ENCODE peak calls at places on chromosome 20, in five cellular contexts. S, X, Q, J and V are unnamed samples.

GRCh38 chr20:34558320-34559202 is at the start of gene MAP1LC3A:
- DNase-seq in S (peak), X (peak), Q (peak), J (peak), V (peak)

GRCh38 chr20:50592282-50593004 is 82.3 kb downstream of the PTPN1 start:
- DNase-seq in S (no peak), X (no peak), Q (no peak), J (no peak), V (no peak)

GRCh38 chr20:53412600-53413187 is 180.9 kb downstream of the ZNF217 start:
- DNase-seq in S (no peak), X (no peak), Q (no peak), J (no peak), V (no peak)

GRCh38 chr20:44066645-44067606 is 120.1 kb downstream of the JPH2 start:
- DNase-seq in S (no peak), X (no peak), Q (no peak), J (no peak), V (no peak)

GRCh38 chr20:24136659-24137246 is 148.2 kb upstream of the GGTLC1 start:
- DNase-seq in S (no peak), X (no peak), Q (no peak), J (no peak), V (no peak)

GRCh38 chr20:13567663-13568062 is 71.1 kb downstream of the TASP1 start:
- DNase-seq in S (no peak), X (peak), Q (no peak), J (no peak), V (no peak)

GRCh38 chr20:24027229-24027628 is 38.6 kb upstream of the GGTLC1 start:
- DNase-seq in S (no peak), X (peak), Q (no peak), J (peak), V (peak)

GRCh38 chr20:17935761-17936160 is 32.8 kb downstream of the SNX5 start:
- DNase-seq in S (no peak), X (peak), Q (no peak), J (no peak), V (no peak)

GRCh38 chr20:33415948-33416347 is 14.6 kb upstream of the CDK5RAP1 start:
- DNase-seq in S (no peak), X (peak), Q (no peak), J (no peak), V (no peak)

GRCh38 chr20:49818810-49819209 is 6.2 kb downstream of the SLC9A8 start:
- DNase-seq in S (no peak), X (no peak), Q (no peak), J (no peak), V (no peak)

GRCh38 chr20:6184086-6184485 is 61.3 kb upstream of the FERMT1 start:
- DNase-seq in S (no peak), X (no peak), Q (no peak), J (no peak), V (no peak)
- TF ChIP-seq CTCF in S (no peak), X (peak), Q (no peak), J (no peak), V (peak)

DNA sequence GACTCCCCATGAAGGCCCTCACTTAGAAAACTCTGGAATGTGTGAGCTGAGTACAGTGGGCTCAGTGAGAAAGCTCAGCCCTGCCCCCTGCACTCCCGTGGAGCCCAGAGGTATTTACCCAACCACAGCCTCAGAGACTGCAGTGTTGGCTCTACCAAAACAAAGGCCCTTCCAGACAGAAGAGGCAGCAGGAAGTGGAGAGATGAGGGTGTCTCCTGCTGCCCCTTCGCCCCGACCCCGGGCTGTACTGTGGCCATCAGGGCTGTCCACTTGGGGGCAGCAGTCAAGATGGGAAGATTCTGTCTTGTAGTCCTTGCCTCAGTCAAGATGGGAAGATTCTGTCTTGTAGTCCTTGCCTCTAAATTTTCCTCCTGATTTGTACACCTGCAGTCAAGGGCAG is 341.3 kb downstream of the TAF4 start:
- DNase-seq in S (no peak), X (no peak), Q (no peak), J (no peak), V (no peak)
- TF ChIP-seq CTCF in S (peak), X (no peak), Q (no peak), J (no peak), V (peak)

DNA sequence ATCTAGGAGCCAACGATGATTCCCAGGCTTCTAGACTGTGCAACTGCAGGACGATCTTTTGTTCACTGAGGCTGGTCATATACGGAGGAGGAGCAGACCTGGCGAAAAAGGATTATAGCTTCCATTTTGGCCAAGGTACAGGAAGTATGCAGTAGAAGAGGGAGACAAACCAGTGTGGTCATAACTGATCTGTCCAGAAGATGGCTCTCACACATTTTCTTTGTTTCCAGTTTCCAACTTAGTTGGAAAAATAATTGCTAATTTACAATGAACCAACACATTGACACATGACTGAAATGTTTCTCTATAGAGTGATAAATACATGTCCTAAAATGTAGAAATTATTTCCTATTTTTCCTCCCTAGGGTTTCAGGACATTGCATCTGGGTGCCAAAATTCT is 364.1 kb upstream of the BTBD3 start:
- DNase-seq in S (no peak), X (peak), Q (no peak), J (no peak), V (no peak)
- TF ChIP-seq CTCF in S (peak), X (peak), Q (peak), J (no peak), V (no peak)

GRCh38 chr20:4011226-4011975 is 4.0 kb downstream of the RNF24 start:
- DNase-seq in S (no peak), X (peak), Q (no peak), J (no peak), V (no peak)
- TF ChIP-seq CTCF in S (no peak), X (no peak), Q (no peak), J (no peak), V (no peak)

GRCh38 chr20:1900321-1900791 is 5.1 kb downstream of the SIRPA start:
- DNase-seq in S (peak), X (peak), Q (no peak), J (no peak), V (peak)
- TF ChIP-seq CTCF in S (peak), X (peak), Q (peak), J (no peak), V (peak)

DNA sequence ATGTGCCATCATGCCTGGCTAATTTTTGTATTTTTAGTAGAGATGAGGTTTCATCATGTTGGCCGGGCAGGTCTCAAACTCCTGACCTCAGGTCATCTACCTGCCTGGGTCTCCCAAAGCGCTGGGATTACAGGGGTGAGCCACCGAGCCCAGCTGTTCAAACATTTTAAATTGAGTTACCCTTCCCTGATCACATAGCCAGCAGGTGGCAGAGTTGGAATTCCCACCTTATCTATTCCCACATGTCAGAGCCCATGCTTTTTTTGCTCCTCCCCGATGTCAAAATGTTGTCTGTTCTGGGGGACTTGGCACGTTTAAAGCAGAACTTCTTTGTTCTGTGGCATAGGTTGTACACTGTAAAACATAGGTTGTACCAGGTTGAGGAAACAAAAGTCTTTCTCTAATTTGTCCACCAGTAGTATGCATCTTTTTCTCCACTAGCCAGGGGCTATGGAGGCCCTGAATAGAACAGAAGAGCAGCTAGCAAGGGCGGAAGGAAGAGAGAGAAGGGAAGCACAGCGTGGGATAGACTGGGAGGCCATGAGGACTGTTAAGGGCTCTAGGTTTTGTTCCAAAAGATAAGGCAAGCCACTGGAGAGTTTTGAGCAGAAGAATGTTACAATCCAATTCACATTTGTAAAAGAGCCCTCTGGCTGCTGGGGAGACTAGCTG is 7.3 kb upstream of the LBP start:
- DNase-seq in S (no peak), X (peak), Q (no peak), J (no peak), V (no peak)
- TF ChIP-seq CTCF in S (no peak), X (peak), Q (no peak), J (no peak), V (no peak)